ENCODE peak calls at places on chromosomes 7 and 10, in nine cellular contexts. Z is stimulated activated effector memory CD8-positive, alpha-beta T cell treated with anti-CD3 and anti-CD28 coated beads, Interleukin-12 subunit alpha, Interleukin-12 subunit beta, amount 100 ng/mL, for 72 hours; J is gastrocnemius medialis; R is naive B cell; M is MCF 10A; T is GM10248; C is mucosa of gallbladder; D is AG10803; S is left colon. Q is an unnamed sample.

GRCh38 chr10:119222966-119223386 is 15.6 kb downstream of the GRK5 start:
- DNase-seq in Z (no peak), T (no peak), R (no peak), J (no peak), M (no peak), S (no peak), D (no peak), C (no peak), Q (no peak)

GRCh38 chr10:93999401-93999851 is 5.7 kb downstream of the PLCE1 start:
- DNase-seq in S (peak), C (peak), Z (no peak), D (peak), J (no peak), M (no peak), T (no peak), R (no peak), Q (no peak)

GRCh38 chr7:41886906-41887311 is 184.0 kb upstream of the INHBA start:
- DNase-seq in J (peak), S (peak), C (peak), D (peak), T (no peak), M (peak), Z (no peak), R (no peak), Q (no peak)

GRCh38 chr7:106071999-106072714 is 40.0 kb downstream of the SYPL1 start:
- DNase-seq in J (no peak), S (no peak), T (no peak), D (no peak), Z (no peak), C (peak), R (no peak), M (peak), Q (no peak)

GRCh38 chr10:46175311-46175710 is 111.5 kb upstream of the ANTXRL start:
- DNase-seq in R (no peak), M (no peak), S (no peak), T (no peak), C (no peak), D (no peak), Z (no peak), J (no peak), Q (no peak)

GRCh38 chr7:55031075-55031474 is 12.3 kb downstream of the EGFR start:
- DNase-seq in S (no peak), C (peak), D (no peak), R (no peak), T (no peak), Z (no peak), M (no peak), J (no peak), Q (no peak)

GRCh38 chr7:156496491-156497264 is 143.9 kb upstream of the RNF32 start:
- DNase-seq in M (no peak), S (no peak), D (no peak), Z (no peak), T (no peak), J (no peak), R (no peak), C (no peak), Q (no peak)

GRCh38 chr10:58164517-58164916 is 103.2 kb downstream of the IPMK start:
- DNase-seq in T (no peak), D (no peak), C (no peak), Z (no peak), J (no peak), M (no peak), S (no peak), R (no peak), Q (no peak)

GRCh38 chr10:129464251-129464650 is 2.8 kb upstream of the MGMT start:
- DNase-seq in C (no peak), S (no peak), M (no peak), Z (no peak), R (no peak), D (no peak), J (no peak), T (no peak), Q (no peak)

GRCh38 chr7:16471933-16472332 is 6.4 kb upstream of the SOSTDC1 start:
- DNase-seq in C (no peak), D (no peak), S (no peak), M (no peak), R (no peak), Z (no peak), T (no peak), J (no peak), Q (no peak)

GRCh38 chr10:101158101-101159058 is 27.3 kb downstream of the TLX1 start:
- DNase-seq in T (no peak), R (no peak), M (no peak), C (no peak), J (no peak), D (no peak), S (no peak), Z (no peak), Q (no peak)

GRCh38 chr10:43318456-43318855 is 51.6 kb upstream of the RASGEF1A start:
- DNase-seq in R (no peak), S (no peak), Z (no peak), M (no peak), D (no peak), T (no peak), C (no peak), J (no peak), Q (no peak)

GRCh38 chr7:17682586-17682985 is 257.7 kb downstream of the SNX13 start:
- DNase-seq in J (no peak), R (no peak), D (peak), C (no peak), T (no peak), S (no peak), Z (no peak), M (no peak), Q (no peak)

GRCh38 chr10:996031-996430 is 7.8 kb downstream of the GTPBP4 start:
- DNase-seq in R (no peak), M (no peak), T (no peak), S (no peak), Z (no peak), D (no peak), C (no peak), J (no peak), Q (no peak)

GRCh38 chr7:2824678-2825461 is 19.2 kb downstream of the GNA12 start:
- DNase-seq in J (no peak), T (peak), Z (no peak), C (no peak), M (no peak), R (no peak), D (no peak), S (no peak), Q (no peak)

GRCh38 chr10:86857097-86857825 is 100.2 kb downstream of the MMRN2 start:
- DNase-seq in S (no peak), T (no peak), D (peak), M (no peak), R (no peak), C (no peak), Z (no peak), J (no peak), Q (no peak)

GRCh38 chr10:3109633-3110032 is 42.3 kb downstream of the PFKP start:
- DNase-seq in Z (no peak), J (no peak), T (no peak), M (no peak), R (no peak), S (no peak), D (no peak), C (no peak), Q (no peak)

GRCh38 chr7:96320437-96320836 is 1.5 kb downstream of the SLC25A13 start:
- DNase-seq in D (no peak), T (peak), C (no peak), J (no peak), R (peak), S (no peak), Z (no peak), M (no peak), Q (no peak)

GRCh38 chr7:104963991-104964385 is 50.0 kb upstream of the KMT2E start:
- DNase-seq in M (peak), D (no peak), R (no peak), C (no peak), J (no peak), Z (no peak), T (no peak), S (peak), Q (peak)

GRCh38 chr7:132161231-132161915 is 414.9 kb downstream of the PLXNA4 start:
- DNase-seq in S (no peak), R (no peak), T (no peak), M (no peak), J (no peak), Z (no peak), C (peak), D (peak), Q (no peak)

GRCh38 chr10:106997721-106998120 is 166.8 kb downstream of the SORCS1 start:
- DNase-seq in C (no peak), T (no peak), M (no peak), S (no peak), D (no peak), J (peak), R (no peak), Z (no peak), Q (peak)

GRCh38 chr10:22054946-22055345 is 51.4 kb upstream of the DNAJC1 start:
- DNase-seq in C (no peak), D (no peak), J (no peak), T (no peak), S (no peak), Z (no peak), R (no peak), M (no peak), Q (no peak)

Q was measured in HL-60.